ENCODE peak calls at places on chromosome 5, in ten cellular contexts. O is amygdala; M is fibroblast of lung; S is activated T-helper 1 cell treated with Interleukin-2 at 50 U/mL for 16 hours; C is HT-29; E is iris pigment epithelial cell; I is activated CD8-positive, alpha-beta memory T cell treated with anti-CD3 and anti-CD28 coated beads for 4 hours; A is OCI-LY7; L is effector memory CD4-positive, alpha-beta T cell; F is CD4-positive, CD25-positive, alpha-beta regulatory T cell. B is an unnamed sample.

GRCh38 chr5:80622756-80623155 is 31.7 kb upstream of the MSH3 start:
- DNase-seq in O (no peak), M (peak), S (no peak), C (no peak), E (no peak), I (no peak), A (no peak), L (no peak), F (no peak), B (no peak)

GRCh38 chr5:158162026-158162425 is 303.1 kb upstream of the CLINT1 start:
- DNase-seq in O (no peak), M (no peak), S (no peak), C (no peak), E (no peak), I (no peak), A (no peak), L (no peak), F (no peak), B (no peak)

GRCh38 chr5:143086851-143087637 is 316.4 kb downstream of the NR3C1 start:
- DNase-seq in O (no peak), M (peak), S (no peak), C (peak), E (peak), I (no peak), A (no peak), L (no peak), F (no peak), B (no peak)

GRCh38 chr5:174503461-174504265 is 220.7 kb upstream of the MSX2 start:
- DNase-seq in O (peak), M (peak), S (no peak), C (peak), E (peak), I (no peak), A (no peak), L (no peak), F (no peak), B (no peak)

GRCh38 chr5:124000558-124000957 is 488.6 kb downstream of the CSNK1G3 start:
- DNase-seq in O (no peak), M (no peak), S (no peak), C (peak), E (no peak), I (no peak), A (no peak), L (no peak), F (no peak), B (no peak)

GRCh38 chr5:32355694-32356093 is 43.0 kb upstream of the MTMR12 start:
- DNase-seq in O (no peak), M (peak), S (no peak), C (no peak), E (peak), I (no peak), A (no peak), L (no peak), F (no peak), B (no peak)

GRCh38 chr5:51995773-51996306 is 612.6 kb downstream of the ISL1 start:
- DNase-seq in O (no peak), M (no peak), S (no peak), C (no peak), E (no peak), I (no peak), A (no peak), L (no peak), F (no peak), B (no peak)

GRCh38 chr5:181069767-181070491 is 29.9 kb downstream of the BTNL9 start:
- DNase-seq in O (no peak), M (no peak), S (no peak), C (peak), E (peak), I (no peak), A (no peak), L (no peak), F (no peak), B (no peak)

GRCh38 chr5:163760498-163760897 is 255.1 kb downstream of the MAT2B start:
- DNase-seq in O (no peak), M (peak), S (no peak), C (no peak), E (peak), I (no peak), A (no peak), L (no peak), F (no peak), B (no peak)

GRCh38 chr5:122164831-122165573 is 35.7 kb downstream of the ZNF474 start:
- DNase-seq in O (no peak), M (no peak), S (no peak), C (no peak), E (no peak), I (no peak), A (no peak), L (no peak), F (no peak), B (no peak)

GRCh38 chr5:136981936-136982335 is 517.2 kb downstream of the SPOCK1 start:
- DNase-seq in O (no peak), M (no peak), S (no peak), C (no peak), E (no peak), I (no peak), A (no peak), L (no peak), F (no peak), B (no peak)

GRCh38 chr5:114857951-114858401 is 311.7 kb downstream of the TRIM36 start:
- DNase-seq in O (no peak), M (peak), S (no peak), C (no peak), E (no peak), I (no peak), A (no peak), L (no peak), F (no peak), B (peak)

GRCh38 chr5:177520906-177521513 is 4.2 kb upstream of the DDX41 start:
- DNase-seq in O (no peak), M (no peak), S (no peak), C (no peak), E (no peak), I (no peak), A (peak), L (no peak), F (no peak), B (peak)

GRCh38 chr5:38060354-38060753 is 198.0 kb upstream of the EGFLAM start:
- DNase-seq in O (no peak), M (peak), S (no peak), C (no peak), E (peak), I (no peak), A (no peak), L (no peak), F (no peak), B (no peak)

GRCh38 chr5:92769986-92770385 is 811.0 kb downstream of the NR2F1-AS1 start:
- DNase-seq in O (no peak), M (peak), S (no peak), C (no peak), E (peak), I (no peak), A (no peak), L (no peak), F (no peak), B (no peak)

GRCh38 chr5:53479656-53480473 is 564 bp upstream of the FST start:
- DNase-seq in O (no peak), M (peak), S (no peak), C (no peak), E (peak), I (no peak), A (no peak), L (no peak), F (peak), B (peak)

GRCh38 chr5:59831341-59831989 is 62.1 kb downstream of the PDE4D start:
- DNase-seq in O (no peak), M (peak), S (no peak), C (no peak), E (peak), I (no peak), A (no peak), L (no peak), F (no peak), B (no peak)

GRCh38 chr5:93596676-93597441 is 13.8 kb downstream of the NR2F1 start:
- DNase-seq in O (no peak), M (no peak), S (no peak), C (peak), E (peak), I (no peak), A (peak), L (no peak), F (no peak), B (peak)

GRCh38 chr5:5079871-5080270 is 60.3 kb upstream of the ADAMTS16 start:
- DNase-seq in O (no peak), M (no peak), S (no peak), C (no peak), E (no peak), I (no peak), A (no peak), L (no peak), F (no peak), B (no peak)

GRCh38 chr5:79727722-79728355 is 38.2 kb downstream of the CMYA5 start:
- DNase-seq in O (no peak), M (peak), S (no peak), C (no peak), E (no peak), I (no peak), A (no peak), L (no peak), F (no peak), B (no peak)

GRCh38 chr5:142170254-142170953 is 61.8 kb downstream of the NDFIP1 start:
- DNase-seq in O (no peak), M (no peak), S (no peak), C (no peak), E (no peak), I (no peak), A (no peak), L (no peak), F (no peak), B (no peak)

B was measured in spleen.